ENCODE peak calls at places on chromosomes 13 and 19, in five cellular contexts. S is upper lobe of left lung, D is body of pancreas, N is AG04450, L is astrocyte of the spinal cord. Z is an unnamed sample.

GRCh38 chr19:29303035-29303706 is 90.2 kb upstream of the UQCRFS1 start:
- DNase-seq in S (no peak), N (no peak), D (no peak), L (no peak), Z (no peak)

GRCh38 chr19:40442328-40443130 is 1.6 kb downstream of the SERTAD3 start:
- DNase-seq in S (no peak), L (no peak), D (no peak), N (no peak), Z (no peak)

GRCh38 chr13:47039106-47039505 is 142.3 kb upstream of the HTR2A start:
- DNase-seq in L (peak; percentile 88), D (no peak), S (no peak), N (peak; percentile 50), Z (peak; percentile 77)

GRCh38 chr13:112328936-112329335 is 47.2 kb upstream of the SPACA7 start:
- DNase-seq in L (no peak), N (no peak), D (no peak), S (no peak), Z (no peak)

GRCh38 chr13:109346060-109346459 is 440.3 kb downstream of the IRS2 start:
- DNase-seq in N (no peak), S (no peak), L (no peak), D (no peak), Z (no peak)

GRCh38 chr19:39352549-39353285 is 10.5 kb downstream of the SAMD4B start:
- DNase-seq in S (no peak), N (no peak), D (no peak), L (no peak), Z (no peak)

GRCh38 chr19:32397736-32398135 is 7.8 kb upstream of the DPY19L3 start:
- DNase-seq in N (peak; percentile 57), L (peak; percentile 70), D (no peak), S (no peak), Z (peak; percentile 75)

GRCh38 chr13:43085545-43085944 is 62.2 kb downstream of the DNAJC15 start:
- DNase-seq in S (no peak), L (peak; percentile 64), N (no peak), D (no peak), Z (no peak)

GRCh38 chr19:33130433-33130832 is 1.5 kb upstream of the WDR88 start:
- DNase-seq in D (no peak), N (no peak), S (peak; percentile 25), L (no peak), Z (no peak)

GRCh38 chr13:110331362-110331761 is 24.3 kb downstream of the COL4A2 start:
- DNase-seq in S (no peak), L (peak; percentile 97), N (no peak), D (no peak), Z (peak; percentile 71)

GRCh38 chr13:113584205-113584869 is at the start of gene TFDP1:
- DNase-seq in L (peak; percentile 80), N (peak; percentile 55), D (peak; percentile 79), S (peak; percentile 96), Z (peak; percentile 73)

GRCh38 chr19:36245210-36246005 is 30.5 kb downstream of the ZNF146 start:
- DNase-seq in N (no peak), D (peak; percentile 26), S (peak; percentile 79), L (no peak), Z (no peak)

GRCh38 chr13:49292742-49293498 is 45.2 kb downstream of the CDADC1 start:
- DNase-seq in S (no peak), D (peak; percentile 52), N (peak; percentile 77), L (peak; percentile 89), Z (peak; percentile 79)

GRCh38 chr13:44128522-44128921 is 245.1 kb upstream of the SERP2 start:
- DNase-seq in D (no peak), L (no peak), N (no peak), S (no peak), Z (no peak)

GRCh38 chr19:6062961-6063575 is 47.2 kb downstream of the RFX2 start:
- DNase-seq in L (no peak), S (no peak), D (no peak), N (no peak), Z (no peak)

GRCh38 chr13:76885203-76886004 is 801 bp downstream of the KCTD12 start:
- DNase-seq in D (peak; percentile 71), L (peak; percentile 81), S (peak; percentile 94), N (no peak), Z (peak; percentile 67)

GRCh38 chr19:55660404-55660803 is 5.6 kb downstream of the U2AF2 start:
- DNase-seq in D (no peak), L (no peak), S (no peak), N (no peak), Z (no peak)

GRCh38 chr13:50677687-50678463 is 165.6 kb downstream of the DLEU7 start:
- DNase-seq in L (no peak), S (no peak), N (no peak), D (no peak), Z (peak; percentile 19)

GRCh38 chr19:17490411-17490810 is 20.1 kb downstream of the SLC27A1 start:
- DNase-seq in L (no peak), N (no peak), D (no peak), S (no peak), Z (no peak)

GRCh38 chr19:48481846-48482639 is 12.9 kb downstream of the CYTH2 start:
- DNase-seq in S (no peak), L (no peak), D (no peak), N (no peak), Z (no peak)

GRCh38 chr13:43229506-43229905 is 206.1 kb downstream of the DNAJC15 start:
- DNase-seq in D (no peak), S (no peak), N (peak; percentile 43), L (peak; percentile 70), Z (peak; percentile 76)

GRCh38 chr13:40271931-40272775 is 394.3 kb downstream of the FOXO1 start:
- DNase-seq in N (no peak), D (peak; percentile 64), S (no peak), L (peak; percentile 92), Z (peak; percentile 73)

GRCh38 chr13:41411536-41411935 is 45.8 kb upstream of the RGCC start:
- DNase-seq in L (peak; percentile 73), S (no peak), N (peak; percentile 16), D (no peak), Z (peak; percentile 62)

GRCh38 chr19:15463865-15464371 is 426 bp downstream of the RASAL3 start:
- DNase-seq in D (no peak), L (no peak), S (peak; percentile 82), N (no peak), Z (no peak)

GRCh38 chr13:93723316-93723715 is 496.7 kb downstream of the GPC6 start:
- DNase-seq in S (no peak), D (no peak), L (no peak), N (no peak), Z (peak; percentile 34)

DNA sequence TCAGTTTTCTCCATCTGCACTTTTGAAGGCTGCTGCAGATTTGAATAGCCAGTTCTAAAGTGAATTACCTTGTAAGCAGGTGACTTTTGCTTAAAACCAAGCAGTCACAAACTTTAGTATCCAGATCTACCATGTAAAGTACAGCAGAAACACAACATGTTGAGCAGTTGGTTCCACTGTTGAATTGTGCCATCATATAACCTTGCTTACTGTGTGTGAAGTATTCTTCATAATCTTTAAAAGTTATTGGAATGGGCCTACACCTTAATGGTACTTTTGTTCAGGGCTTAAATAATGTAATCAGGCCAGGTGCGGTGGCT is 23.2 kb upstream of the MTUS2 start:
- DNase-seq in L (no peak), D (no peak), S (no peak), N (no peak), Z (no peak)
- TF ChIP-seq CTCF in L (no peak), D (peak; percentile 5), S (no peak), N (no peak), Z (no peak)

GRCh38 chr19:970695-971094 is 13.4 kb upstream of the WDR18 start:
- DNase-seq in S (no peak), D (no peak), L (no peak), N (no peak), Z (no peak)
- TF ChIP-seq CTCF in S (no peak), D (peak; percentile 25), L (peak; percentile 60), N (peak; percentile 70), Z (peak; percentile 77)

GRCh38 chr19:54608205-54608604 is 14.8 kb downstream of the LILRA1 start:
- DNase-seq in N (no peak), S (no peak), D (no peak), L (no peak), Z (no peak)

GRCh38 chr19:54607782-54608150 is 14.3 kb downstream of the LILRA1 start:
- DNase-seq in L (no peak), S (no peak), D (no peak), N (no peak), Z (no peak)

GRCh38 chr19:54606891-54607781 is 13.7 kb downstream of the LILRA1 start:
- DNase-seq in N (no peak), S (no peak), L (no peak), D (no peak), Z (no peak)

GRCh38 chr19:54609356-54609791 is 15.9 kb downstream of the LILRA1 start:
- DNase-seq in N (no peak), S (peak; percentile 52), D (no peak), L (no peak), Z (no peak)

DNA sequence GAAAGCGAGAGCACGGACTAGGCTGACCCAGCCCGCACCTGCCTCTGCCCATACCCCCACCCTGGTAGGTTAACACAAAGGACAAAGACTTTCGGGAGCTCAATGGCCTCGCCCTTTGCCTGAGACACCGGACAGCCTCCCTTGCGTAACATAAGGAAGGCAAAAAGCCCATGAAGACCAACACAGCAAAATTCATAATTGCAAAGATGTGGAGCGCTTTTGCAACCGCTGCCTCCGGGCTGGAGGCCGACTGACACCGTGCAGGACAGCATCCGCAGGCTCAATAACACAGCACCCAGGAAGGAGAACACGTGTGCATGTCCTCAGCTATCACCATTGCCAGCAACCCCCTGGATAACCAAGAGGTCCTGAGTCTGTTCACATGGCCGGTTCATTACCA is 15.4 kb downstream of the LILRA1 start:
- DNase-seq in L (no peak), N (no peak), D (no peak), S (no peak), Z (no peak)
- TF ChIP-seq CTCF in L (no peak), N (no peak), D (no peak), S (no peak), Z (no peak)

GRCh38 chr19:1852729-1853128 is 4.4 kb upstream of the REXO1 start:
- DNase-seq in N (no peak), D (no peak), S (no peak), L (no peak), Z (no peak)

GRCh38 chr19:1849999-1850398 is 1.7 kb upstream of the REXO1 start:
- DNase-seq in D (no peak), S (no peak), L (no peak), N (no peak), Z (no peak)

GRCh38 chr19:1851581-1852293 is 3.5 kb upstream of the REXO1 start:
- DNase-seq in S (peak; percentile 85), N (no peak), D (no peak), L (no peak), Z (no peak)

GRCh38 chr19:1852294-1852646 is 4.0 kb upstream of the REXO1 start:
- DNase-seq in L (no peak), S (peak; percentile 81), N (no peak), D (no peak), Z (no peak)

GRCh38 chr19:1850809-1851544 is 2.7 kb upstream of the REXO1 start:
- DNase-seq in D (no peak), L (no peak), N (no peak), S (no peak), Z (no peak)
- TF ChIP-seq CTCF in D (no peak), L (no peak), N (peak; percentile 16), S (no peak), Z (peak; percentile 31)

GRCh38 chr13:20231839-20232555 is at the start of gene GJB6:
- DNase-seq in D (peak; percentile 38), L (no peak), S (peak; percentile 88), N (no peak), Z (no peak)
- TF ChIP-seq CTCF in D (no peak), L (no peak), S (no peak), N (no peak), Z (no peak)